ENCODE peak calls at places on chromosome 13, in five cellular contexts. P is transverse colon, X is caudate nucleus, V is WERI-Rb-1, K is tibial nerve. S is an unnamed sample.

GRCh38 chr13:23443878-23444277 is 10.4 kb upstream of the SACS start:
- DNase-seq in P (no peak), X (no peak), K (no peak), V (no peak), S (no peak)

GRCh38 chr13:23579072-23579885 is 9.1 kb downstream of the TNFRSF19 start:
- DNase-seq in P (peak; percentile 92), X (peak; percentile 88), V (peak; percentile 98), K (peak; percentile 86), S (no peak)

GRCh38 chr13:97255515-97255999 is 33.4 kb downstream of the MBNL2 start:
- DNase-seq in K (no peak), V (no peak), P (no peak), X (no peak), S (no peak)

GRCh38 chr13:103839460-103839859 is 773.2 kb upstream of the SLC10A2 start:
- DNase-seq in X (no peak), K (no peak), V (peak; percentile 62), P (no peak), S (no peak)

GRCh38 chr13:38824342-38824741 is 137.5 kb downstream of the FREM2 start:
- DNase-seq in P (no peak), V (no peak), K (no peak), X (no peak), S (no peak)

GRCh38 chr13:105334211-105334610 is 1201.3 kb downstream of the EFNB2 start:
- DNase-seq in P (no peak), X (no peak), V (no peak), K (no peak), S (no peak)

GRCh38 chr13:48778551-48779088 is 124.9 kb downstream of the CYSLTR2 start:
- DNase-seq in V (no peak), P (no peak), X (no peak), K (no peak), S (no peak)

GRCh38 chr13:72453161-72453560 is 274.3 kb downstream of the MZT1 start:
- DNase-seq in V (no peak), K (no peak), P (no peak), X (no peak), S (no peak)

GRCh38 chr13:114080739-114081561 is 51.5 kb downstream of the RASA3 start:
- DNase-seq in K (no peak), P (peak; percentile 6), X (no peak), V (no peak), S (no peak)

GRCh38 chr13:91482427-91482826 is 84.0 kb downstream of the GPC5 start:
- DNase-seq in X (no peak), V (no peak), P (no peak), K (no peak), S (no peak)

GRCh38 chr13:19769854-19770253 is 12.9 kb downstream of the PSPC1 start:
- DNase-seq in X (no peak), P (no peak), V (no peak), K (no peak), S (no peak)

GRCh38 chr13:29594710-29595379 is 643 bp downstream of the SLC7A1 start:
- DNase-seq in K (peak; percentile 54), P (peak; percentile 65), V (peak; percentile 16), X (peak; percentile 79), S (no peak)

GRCh38 chr13:85520445-85520844 is 278.8 kb downstream of the SLITRK6 start:
- DNase-seq in K (no peak), P (no peak), V (no peak), X (no peak), S (no peak)

GRCh38 chr13:113907637-113908617 is 44.1 kb upstream of the GAS6 start:
- DNase-seq in P (peak; percentile 36), X (no peak), V (peak; percentile 71), K (no peak), S (peak; percentile 10)

GRCh38 chr13:73913043-73913740 is 221.0 kb downstream of the KLF12 start:
- DNase-seq in K (no peak), V (no peak), X (no peak), P (no peak), S (peak; percentile 8)

GRCh38 chr13:97719759-97720158 is 233.7 kb upstream of the IPO5 start:
- DNase-seq in K (no peak), P (no peak), X (no peak), V (no peak), S (no peak)

GRCh38 chr13:51715613-51716012 is 88.3 kb downstream of the DHRS12 start:
- DNase-seq in X (no peak), P (no peak), V (no peak), K (no peak), S (peak; percentile 39)

GRCh38 chr13:46817081-46817480 is 20.1 kb upstream of the ESD start:
- DNase-seq in V (no peak), K (no peak), X (no peak), P (no peak), S (no peak)

GRCh38 chr13:39073983-39074382 is 35.7 kb downstream of the NHLRC3 start:
- DNase-seq in P (no peak), V (no peak), X (no peak), K (no peak), S (no peak)

GRCh38 chr13:21949818-21950429 is 279.1 kb downstream of the FGF9 start:
- DNase-seq in P (no peak), X (no peak), V (no peak), K (no peak), S (no peak)

GRCh38 chr13:35988648-35989081 is 142.5 kb downstream of the DCLK1 start:
- DNase-seq in P (no peak), V (no peak), X (no peak), K (no peak), S (no peak)

GRCh38 chr13:101146101-101146898 is 270.0 kb downstream of the NALCN start:
- DNase-seq in P (no peak), K (no peak), X (no peak), V (no peak), S (no peak)

GRCh38 chr13:50152655-50153309 is 137.5 kb downstream of the KCNRG start:
- DNase-seq in X (no peak), P (no peak), K (no peak), V (no peak), S (no peak)

GRCh38 chr13:74036373-74036772 is 97.8 kb downstream of the KLF12 start:
- DNase-seq in X (no peak), K (no peak), P (no peak), V (no peak), S (peak; percentile 56)

GRCh38 chr13:90239130-90239529 is 1108.4 kb upstream of the MIR17HG start:
- DNase-seq in X (no peak), P (no peak), V (no peak), K (no peak), S (no peak)

GRCh38 chr13:89514534-89515312 is 1832.8 kb upstream of the MIR17HG start:
- DNase-seq in P (no peak), X (no peak), V (peak; percentile 42), K (no peak), S (peak; percentile 43)

GRCh38 chr13:103101902-103102301 is 35.7 kb upstream of the SLC10A2 start:
- DNase-seq in K (no peak), P (no peak), V (no peak), X (no peak), S (no peak)

GRCh38 chr13:34076943-34077703 is 259.2 kb downstream of the RFC3 start:
- DNase-seq in K (no peak), X (no peak), P (no peak), V (no peak), S (no peak)

GRCh38 chr13:37313383-37313782 is 207.9 kb upstream of the CSNK1A1L start:
- DNase-seq in V (no peak), X (no peak), K (no peak), P (no peak), S (peak; percentile 60)

GRCh38 chr13:20188649-20189553 is 3.8 kb downstream of the GJB2 start:
- DNase-seq in K (no peak), V (peak; percentile 53), P (peak; percentile 38), X (no peak), S (no peak)

GRCh38 chr13:40109324-40109958 is 454.0 kb downstream of the COG6 start:
- DNase-seq in K (no peak), V (no peak), X (no peak), P (no peak), S (peak; percentile 96)

GRCh38 chr13:92640936-92641335 is 585.7 kb upstream of the GPC6 start:
- DNase-seq in V (no peak), P (no peak), X (no peak), K (no peak), S (no peak)

GRCh38 chr13:83085186-83085900 is 796.9 kb downstream of the SLITRK1 start:
- DNase-seq in P (no peak), V (no peak), X (no peak), K (no peak), S (no peak)

GRCh38 chr13:47976325-47976724 is 24.7 kb downstream of the SUCLA2 start:
- DNase-seq in K (no peak), P (no peak), V (no peak), X (no peak), S (no peak)

GRCh38 chr13:36850790-36851438 is 31.9 kb downstream of the RFXAP start:
- DNase-seq in X (no peak), P (peak; percentile 19), V (peak; percentile 48), K (no peak), S (no peak)

DNA sequence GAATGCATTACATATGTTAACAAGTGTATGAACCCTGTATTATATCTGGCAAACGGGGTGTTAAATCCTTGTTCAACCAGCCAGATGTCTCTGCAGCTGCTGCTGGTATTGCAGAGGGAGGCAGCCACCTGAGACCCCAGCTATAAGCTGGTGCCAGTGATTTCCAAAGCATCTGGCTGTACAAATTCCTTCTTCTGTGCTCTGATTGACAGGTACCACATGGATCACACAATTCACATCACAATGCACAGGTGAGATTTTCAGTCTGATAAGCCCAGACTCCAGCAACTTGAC is 19.7 kb downstream of the TNFSF11 start:
- DNase-seq in V (no peak), P (no peak), X (no peak), K (no peak), S (no peak)
- H3K27ac ChIP-seq in V (no peak overlapping the region), P (no peak overlapping the region), X (no peak overlapping the region), K (no peak overlapping the region), S (no peak overlapping the region)

DNA sequence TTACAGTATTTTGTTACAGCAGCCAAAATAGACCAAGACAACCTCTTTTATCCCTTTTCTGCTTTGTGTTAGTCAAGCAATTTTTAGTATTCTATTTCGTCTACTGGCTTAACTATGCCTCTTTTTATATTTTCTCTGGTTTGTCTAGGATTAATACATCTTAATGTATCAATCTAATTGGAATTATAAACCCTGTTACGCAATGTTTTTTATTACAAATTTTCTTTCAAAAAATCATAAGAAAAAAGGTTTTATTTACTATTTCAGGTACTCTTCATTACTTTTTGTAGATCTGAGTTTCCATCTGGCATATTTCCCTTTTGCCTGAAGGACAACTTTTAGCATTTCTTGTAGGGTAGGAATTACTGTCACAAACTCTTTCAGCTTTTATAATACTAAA is 275.3 kb downstream of the DIAPH3 start:
- DNase-seq in K (no peak), V (no peak), X (no peak), P (no peak), S (no peak)
- H3K27ac ChIP-seq in K (no peak overlapping the region), V (no peak overlapping the region), X (no peak overlapping the region), P (no peak overlapping the region), S (no peak overlapping the region)

DNA sequence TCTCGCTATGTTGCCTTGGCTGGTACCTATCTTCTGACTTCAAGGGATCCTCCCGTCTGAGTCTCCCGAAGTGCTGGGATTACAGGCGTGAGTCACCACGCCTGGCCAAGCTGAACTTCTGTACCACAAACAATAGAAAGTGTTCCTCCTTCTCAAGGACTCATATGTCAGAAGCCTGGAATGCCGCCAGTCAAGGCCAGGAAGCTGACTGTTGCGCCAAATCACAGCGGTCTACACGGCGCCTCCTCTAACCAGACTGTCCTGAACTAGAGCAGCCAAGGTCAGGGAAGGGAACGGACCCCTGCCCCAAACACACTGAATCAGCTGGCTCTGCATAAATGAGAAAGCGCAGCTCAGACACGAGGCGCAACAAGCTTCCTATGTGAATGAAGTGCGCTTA is 14.6 kb downstream of the RAB20 start:
- DNase-seq in K (peak; percentile 70), V (no peak), X (no peak), P (peak; percentile 93), S (peak; percentile 79)
- H3K27ac ChIP-seq in K (no peak overlapping the region), V (no peak overlapping the region), X (no peak overlapping the region), P (peak overlapping the region; percentile 55), S (no peak overlapping the region)

GRCh38 chr13:26878465-26878864 is 117.9 kb upstream of the GPR12 start:
- DNase-seq in X (no peak), K (no peak), V (no peak), P (no peak), S (no peak)
- H3K27ac ChIP-seq in X (no peak overlapping the region), K (no peak overlapping the region), V (no peak overlapping the region), P (no peak overlapping the region), S (no peak overlapping the region)

S was measured in epithelial cell of prostate.